ENCODE peak calls at places on chromosomes 5 and 9, in seven cellular contexts. B is psoas muscle; Q is PC-9; W is DMS 273 treated with DMSO at 0.1 percent for 48 hours; P is left ventricle myocardium superior; O is astrocyte; C is activated gamma-delta T cell treated with anti-CD3 and anti-CD28 coated beads, Interleukin-2, amount 50 U/mL, for 16 hours. K is an unnamed sample.

GRCh38 chr5:54590824-54591223 is 73.3 kb downstream of the SNX18 start:
- DNase-seq in W (no peak), P (no peak), C (no peak), B (no peak), Q (no peak), O (no peak), K (no peak)

GRCh38 chr9:8542537-8542936 is 743.0 kb upstream of the DMAC1 start:
- DNase-seq in Q (no peak), P (no peak), W (no peak), O (no peak), B (no peak), C (no peak), K (no peak)

GRCh38 chr5:140347382-140347781 is 979 bp upstream of the HBEGF start:
- DNase-seq in P (no peak), Q (no peak), O (no peak), C (no peak), W (no peak), B (no peak), K (no peak)

GRCh38 chr5:27682600-27682999 is 644.2 kb upstream of the CDH9 start:
- DNase-seq in P (no peak), B (no peak), Q (no peak), W (no peak), O (no peak), C (no peak), K (no peak)

GRCh38 chr9:86700601-86701000 is 246.7 kb downstream of the GAS1 start:
- DNase-seq in O (peak; percentile 75), Q (no peak), B (peak; percentile 39), P (peak; percentile 78), C (no peak), W (no peak), K (no peak)

GRCh38 chr9:132804576-132805295 is 73.3 kb downstream of the AK8 start:
- DNase-seq in C (no peak), W (no peak), Q (no peak), B (no peak), P (no peak), O (no peak), K (no peak)

GRCh38 chr9:94289691-94290090 is 30.6 kb downstream of the ZNF169 start:
- DNase-seq in P (no peak), B (no peak), O (no peak), Q (no peak), C (no peak), W (no peak), K (no peak)

GRCh38 chr5:93735378-93735777 is 6.0 kb downstream of the POU5F2 start:
- DNase-seq in B (no peak), W (no peak), C (no peak), O (peak; percentile 49), Q (no peak), P (no peak), K (no peak)

GRCh38 chr5:106269252-106269843 is 1401.4 kb downstream of the EFNA5 start:
- DNase-seq in O (peak; percentile 25), Q (no peak), W (peak; percentile 1), C (no peak), P (no peak), B (no peak), K (no peak)

GRCh38 chr9:78369644-78370219 is 72.8 kb downstream of the PSAT1 start:
- DNase-seq in O (peak; percentile 36), W (peak; percentile 37), C (peak; percentile 7), P (peak; percentile 80), Q (peak; percentile 49), B (peak; percentile 59), K (peak; percentile 34)

GRCh38 chr9:95087659-95088242 is 229.8 kb downstream of the FANCC start:
- DNase-seq in B (no peak), P (no peak), C (no peak), O (no peak), Q (peak; percentile 47), W (peak; percentile 10), K (no peak)

GRCh38 chr5:159133041-159133741 is 33.5 kb upstream of the EBF1 start:
- DNase-seq in O (peak; percentile 61), B (no peak), W (no peak), Q (peak; percentile 3), P (no peak), C (no peak), K (peak; percentile 44)

GRCh38 chr9:129930743-129931142 is 95.5 kb downstream of the USP20 start:
- DNase-seq in P (no peak), B (no peak), W (no peak), C (no peak), O (no peak), Q (no peak), K (peak; percentile 37)

GRCh38 chr5:77087484-77088291 is 603 bp upstream of the ZBED3 start:
- DNase-seq in P (peak; percentile 41), W (no peak), C (no peak), O (peak; percentile 29), B (peak; percentile 26), Q (peak; percentile 3), K (no peak)

GRCh38 chr5:44332360-44332971 is 56.8 kb downstream of the FGF10 start:
- DNase-seq in Q (no peak), C (no peak), O (no peak), P (no peak), W (no peak), B (no peak), K (no peak)

GRCh38 chr9:35294066-35294465 is 132.3 kb downstream of the UNC13B start:
- DNase-seq in C (no peak), Q (no peak), P (no peak), W (no peak), O (no peak), B (no peak), K (no peak)

K was measured in CD4-positive, alpha-beta memory T cell.